ENCODE peak calls at places on chromosome 22, in ten cellular contexts. S is endothelial cell; Y is nephron progenitor cell; B is CD4-positive, alpha-beta T cell; M is colonic mucosa; A is fibroblast of pulmonary artery; P is HFF-Myc; Q is AG04450; R is BE2C; G is Caco-2. L is an unnamed sample.

GRCh38 chr22:29435236-29435635 is 3.1 kb upstream of the RFPL1 start:
- DNase-seq in S (no peak), Y (no peak), B (no peak), M (no peak), A (no peak), P (no peak), Q (no peak), R (no peak), G (no peak), L (no peak)

GRCh38 chr22:31572939-31573338 is 76.6 kb downstream of the SFI1 start:
- DNase-seq in S (no peak), Y (no peak), B (no peak), M (no peak), A (no peak), P (no peak), Q (no peak), R (no peak), G (no peak), L (no peak)

GRCh38 chr22:23113847-23114720 is 27.7 kb downstream of the RSPH14 start:
- DNase-seq in S (no peak), Y (no peak), B (no peak), M (no peak), A (no peak), P (no peak), Q (no peak), R (no peak), G (no peak), L (no peak)

GRCh38 chr22:46795140-46795539 is 32.7 kb downstream of the TBC1D22A start:
- DNase-seq in S (no peak), Y (no peak), B (no peak), M (no peak), A (no peak), P (no peak), Q (no peak), R (no peak), G (no peak), L (no peak)

GRCh38 chr22:44311855-44312170 is 938 bp downstream of the SHISAL1 start:
- DNase-seq in S (no peak), Y (no peak), B (no peak), M (no peak), A (peak; percentile 90), P (no peak), Q (no peak), R (no peak), G (no peak), L (no peak)

GRCh38 chr22:29194269-29194668 is 11.4 kb upstream of the EMID1 start:
- DNase-seq in S (no peak), Y (no peak), B (no peak), M (no peak), A (no peak), P (no peak), Q (no peak), R (no peak), G (no peak), L (no peak)

GRCh38 chr22:37710675-37711074 is 13.8 kb downstream of the TRIOBP start:
- DNase-seq in S (no peak), Y (no peak), B (no peak), M (no peak), A (no peak), P (no peak), Q (no peak), R (no peak), G (no peak), L (no peak)

GRCh38 chr22:28442951-28443876 is 236.4 kb downstream of the TTC28 start:
- DNase-seq in S (peak; percentile 54), Y (peak; percentile 45), B (no peak), M (peak; percentile 72), A (peak; percentile 82), P (no peak), Q (no peak), R (peak; percentile 64), G (peak; percentile 42), L (peak; percentile 11)

GRCh38 chr22:44538071-44538470 is 40.0 kb upstream of the RTL6 start:
- DNase-seq in S (no peak), Y (no peak), B (no peak), M (no peak), A (peak; percentile 40), P (no peak), Q (no peak), R (no peak), G (no peak), L (no peak)

GRCh38 chr22:40400173-40400572 is 29.8 kb downstream of the SGSM3 start:
- DNase-seq in S (no peak), Y (no peak), B (peak; percentile 51), M (no peak), A (no peak), P (no peak), Q (no peak), R (no peak), G (no peak), L (no peak)

GRCh38 chr22:25085930-25086901 is 113.4 kb upstream of the CRYBB3 start:
- DNase-seq in S (peak; percentile 62), Y (no peak), B (no peak), M (no peak), A (peak; percentile 45), P (no peak), Q (no peak), R (peak; percentile 56), G (peak; percentile 34), L (no peak)

GRCh38 chr22:39292561-39293074 is 26.8 kb downstream of the RPL3 start:
- DNase-seq in S (peak; percentile 39), Y (peak; percentile 68), B (no peak), M (peak; percentile 90), A (peak; percentile 97), P (peak; percentile 64), Q (peak; percentile 84), R (peak; percentile 48), G (peak; percentile 66), L (peak; percentile 95)

GRCh38 chr22:43812890-43813289 is 785 bp upstream of the EFCAB6 start:
- DNase-seq in S (no peak), Y (no peak), B (no peak), M (no peak), A (peak; percentile 3), P (no peak), Q (no peak), R (no peak), G (no peak), L (no peak)

GRCh38 chr22:28931844-28932561 is 48.6 kb downstream of the ZNRF3 start:
- DNase-seq in S (no peak), Y (no peak), B (no peak), M (no peak), A (no peak), P (no peak), Q (no peak), R (no peak), G (peak; percentile 61), L (no peak)

GRCh38 chr22:49608228-49608627 is 219.4 kb downstream of the BRD1 start:
- DNase-seq in S (no peak), Y (no peak), B (no peak), M (no peak), A (no peak), P (no peak), Q (no peak), R (no peak), G (no peak), L (no peak)

GRCh38 chr22:38849816-38850215 is 6.0 kb upstream of the NPTXR start:
- DNase-seq in S (no peak), Y (no peak), B (no peak), M (no peak), A (no peak), P (no peak), Q (no peak), R (no peak), G (no peak), L (no peak)

DNA sequence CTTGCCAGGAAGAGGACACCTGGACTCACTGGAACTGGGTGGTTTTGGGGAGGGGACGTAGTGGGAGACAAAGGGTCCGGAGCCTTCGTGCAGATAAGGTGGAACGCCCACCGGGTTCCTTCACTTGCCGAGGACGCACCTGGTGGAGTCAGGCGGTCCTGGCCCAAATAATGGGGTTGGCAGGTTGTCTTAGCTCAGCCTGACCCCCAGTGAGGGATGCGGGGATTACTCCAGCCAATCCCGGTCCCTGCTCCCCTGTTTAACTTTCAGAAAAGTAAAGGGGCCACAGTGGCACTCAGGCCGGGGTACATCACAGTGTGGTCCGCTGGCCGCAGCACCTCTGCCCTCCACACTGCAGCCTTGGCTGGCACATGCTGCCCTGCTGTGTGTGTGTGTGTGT is 18.0 kb downstream of the A4GALT start:
- DNase-seq in S (no peak), Y (no peak), B (no peak), M (no peak), A (no peak), P (no peak), Q (no peak), R (no peak), G (no peak), L (no peak)
- TF ChIP-seq CTCF in S (no peak), Y (no peak), B (no peak), M (no peak), A (no peak), P (no peak), Q (no peak), R (no peak), G (no peak), L (no peak)

DNA sequence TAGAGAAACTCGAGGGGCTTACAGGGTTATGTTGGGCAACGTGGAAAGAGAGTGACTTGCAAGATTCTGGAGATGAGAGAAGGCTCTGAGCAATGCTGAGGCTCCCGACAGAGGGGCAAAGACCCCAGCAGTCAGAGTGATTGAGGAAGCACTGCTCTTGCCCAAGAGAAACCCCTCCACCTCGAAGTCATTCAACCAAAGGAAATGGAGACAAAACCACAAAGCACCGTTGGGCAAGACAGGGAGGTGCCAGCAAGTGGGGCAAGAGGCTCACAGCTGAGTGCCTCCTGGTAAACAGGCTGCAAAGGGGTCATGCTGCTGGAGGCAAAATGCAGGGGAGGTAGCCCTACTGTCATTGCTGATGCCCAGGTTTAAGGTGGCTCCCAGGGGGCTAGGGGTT is 17.9 kb upstream of the MYH9 start:
- DNase-seq in S (no peak), Y (no peak), B (peak; percentile 49), M (no peak), A (peak; percentile 61), P (no peak), Q (no peak), R (no peak), G (no peak), L (peak; percentile 40)
- TF ChIP-seq CTCF in S (no peak), Y (no peak), B (peak; percentile 21), M (no peak), A (no peak), P (no peak), Q (no peak), R (no peak), G (no peak), L (no peak)

GRCh38 chr22:48250286-48250895 is 1487.9 kb downstream of the TBC1D22A start:
- DNase-seq in S (no peak), Y (no peak), B (no peak), M (no peak), A (no peak), P (no peak), Q (no peak), R (no peak), G (no peak), L (no peak)
- TF ChIP-seq CTCF in S (no peak), Y (no peak), B (no peak), M (no peak), A (no peak), P (no peak), Q (no peak), R (no peak), G (no peak), L (no peak)

DNA sequence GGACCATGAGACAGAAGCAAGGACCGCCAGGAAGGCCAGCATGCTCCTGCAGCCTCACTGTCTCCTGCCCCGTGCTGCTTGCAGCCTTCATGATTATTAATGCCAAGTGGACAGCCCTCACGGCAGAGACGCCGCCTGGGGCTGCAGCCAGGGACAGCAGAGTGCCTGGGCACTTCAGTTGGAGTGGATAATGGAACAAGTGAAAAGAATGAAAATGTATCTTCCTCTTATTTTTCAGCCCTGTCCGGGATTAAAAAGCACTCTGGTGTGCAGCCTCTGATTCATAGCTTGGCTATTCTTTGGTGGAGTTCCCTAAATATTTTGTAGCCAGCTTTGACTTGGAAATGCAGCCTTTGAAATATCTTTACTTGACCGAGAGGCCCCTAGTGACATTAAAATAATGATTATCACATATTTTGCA is 1404.2 kb downstream of the BRD1 start:
- DNase-seq in S (no peak), Y (no peak), B (no peak), M (no peak), A (no peak), P (no peak), Q (no peak), R (no peak), G (no peak), L (no peak)
- TF ChIP-seq CTCF in S (no peak), Y (no peak), B (no peak), M (no peak), A (no peak), P (no peak), Q (no peak), R (no peak), G (no peak), L (no peak)